ENCODE peak calls at places on chromosomes 5 and 9, in four cellular contexts. Q is H1, Y is SIG-M5, H is HuH-7. N is an unnamed sample.
A peak's percentile ranks its signal among the peaks of the same experiment; 100 is the strongest.

GRCh38 chr5:37495210-37495609 is 116.1 kb downstream of the WDR70 start:
- DNase-seq in Q (no peak), H (no peak), Y (no peak), N (no peak)

GRCh38 chr9:92422611-92423010 is 1.7 kb downstream of the OMD start:
- DNase-seq in Q (no peak), H (no peak), Y (no peak), N (no peak)

GRCh38 chr5:2886531-2886930 is 135.1 kb upstream of the IRX2 start:
- DNase-seq in Q (peak; percentile 14), H (no peak), Y (no peak), N (no peak)

GRCh38 chr5:23332650-23333251 is 174.7 kb upstream of the PRDM9 start:
- DNase-seq in Y (no peak), Q (no peak), H (peak; percentile 9), N (no peak)

GRCh38 chr5:36744678-36745659 is 131.6 kb upstream of the NIPBL start:
- DNase-seq in H (peak; percentile 95), Y (no peak), Q (peak; percentile 93), N (no peak)

GRCh38 chr9:129946596-129946995 is 96.4 kb downstream of the FNBP1 start:
- DNase-seq in Q (no peak), H (no peak), Y (no peak), N (no peak)

GRCh38 chr5:61941637-61942036 is 364.4 kb upstream of the KIF2A start:
- DNase-seq in Q (no peak), H (no peak), Y (no peak), N (no peak)

GRCh38 chr5:78331523-78332080 is 28.8 kb upstream of the SCAMP1 start:
- DNase-seq in H (peak; percentile 17), Q (no peak), Y (no peak), N (no peak)

GRCh38 chr5:58358436-58358835 is 101.5 kb downstream of the PLK2 start:
- DNase-seq in Q (no peak), H (no peak), Y (no peak), N (no peak)

GRCh38 chr9:81588148-81588874 is 101.0 kb downstream of the TLE1 start:
- DNase-seq in H (peak; percentile 82), Q (no peak), Y (no peak), N (no peak)

GRCh38 chr5:137221914-137222313 is 277.2 kb downstream of the SPOCK1 start:
- DNase-seq in Q (no peak), H (no peak), Y (no peak), N (no peak)

GRCh38 chr5:129094924-129095797 is 612 bp downstream of the ISOC1 start:
- DNase-seq in H (peak; percentile 51), Q (peak; percentile 81), Y (no peak), N (no peak)

GRCh38 chr5:88889165-88890069 is 6.4 kb upstream of the MEF2C start:
- DNase-seq in Q (peak; percentile 67), Y (no peak), H (no peak), N (no peak)

GRCh38 chr9:89874351-89875321 is 269.8 kb downstream of the GADD45G start:
- DNase-seq in H (no peak), Y (no peak), Q (peak; percentile 29), N (no peak)

GRCh38 chr9:96061293-96061987 is 185.9 kb downstream of the ERCC6L2 start:
- DNase-seq in H (peak; percentile 68), Y (no peak), Q (peak; percentile 54), N (no peak)

GRCh38 chr9:84136119-84136868 is 155.7 kb downstream of the RMI1 start:
- DNase-seq in Q (no peak), H (no peak), Y (no peak), N (no peak)

GRCh38 chr5:112776301-112776856 is 38.7 kb downstream of the APC start:
- DNase-seq in Q (no peak), Y (no peak), H (no peak), N (no peak)

GRCh38 chr5:171596391-171596878 is 177.0 kb downstream of the FGF18 start:
- DNase-seq in H (no peak), Q (peak; percentile 63), Y (no peak), N (no peak)

GRCh38 chr5:141716009-141716408 is 34.0 kb upstream of the ARAP3 start:
- DNase-seq in H (no peak), Y (no peak), Q (no peak), N (no peak)